ENCODE peak calls at places on chromosomes 6 and 20, in four cellular contexts. F, P, S and W are unnamed samples.

GRCh38 chr6:30483677-30484279 is 5.5 kb upstream of the HLA-E start:
- DNase-seq in F (peak; percentile 66), P (peak; percentile 83), S (no peak), W (peak; percentile 37)

GRCh38 chr20:62647521-62648317 is 5.4 kb downstream of the SLCO4A1 start:
- DNase-seq in F (no peak), P (no peak), S (no peak), W (no peak)

GRCh38 chr6:44006872-44007303 is 120.4 kb downstream of the MRPL14 start:
- DNase-seq in F (no peak), P (no peak), S (no peak), W (no peak)

GRCh38 chr20:2402271-2402980 is 21.7 kb downstream of the TGM6 start:
- DNase-seq in F (peak; percentile 34), P (no peak), S (no peak), W (no peak)

GRCh38 chr6:77844822-77845221 is 192.0 kb downstream of the MEI4 start:
- DNase-seq in F (no peak), P (no peak), S (no peak), W (no peak)

GRCh38 chr6:158803733-158804143 is 15.4 kb downstream of the EZR start:
- DNase-seq in F (no peak), P (no peak), S (no peak), W (no peak)

GRCh38 chr20:61560361-61560853 is 308.3 kb downstream of the CDH4 start:
- DNase-seq in F (no peak), P (peak; percentile 57), S (peak; percentile 81), W (no peak)

GRCh38 chr20:57831992-57832585 is 122.3 kb upstream of the PMEPA1 start:
- DNase-seq in F (no peak), P (no peak), S (no peak), W (no peak)

GRCh38 chr6:56246941-56247653 is at the start of gene COL21A1:
- DNase-seq in F (no peak), P (no peak), S (peak; percentile 87), W (no peak)

GRCh38 chr6:90194371-90194841 is 102.2 kb downstream of the BACH2 start:
- DNase-seq in F (no peak), P (no peak), S (no peak), W (no peak)

GRCh38 chr20:16615199-16615598 is 42.0 kb upstream of the KIF16B start:
- DNase-seq in F (no peak), P (peak; percentile 2), S (no peak), W (no peak)

GRCh38 chr6:28802417-28803336 is 121.1 kb downstream of the TRIM27 start:
- DNase-seq in F (peak; percentile 62), P (peak; percentile 91), S (peak; percentile 75), W (no peak)

GRCh38 chr6:93407186-93407585 is 12.2 kb downstream of the EPHA7 start:
- DNase-seq in F (no peak), P (no peak), S (no peak), W (no peak)

GRCh38 chr20:34817801-34818200 is 7.7 kb downstream of the NCOA6 start:
- DNase-seq in F (no peak), P (no peak), S (no peak), W (no peak)

GRCh38 chr6:11094411-11094851 is 797 bp downstream of the SMIM13 start:
- DNase-seq in F (peak; percentile 50), P (peak; percentile 66), S (peak; percentile 68), W (no peak)

GRCh38 chr6:27814665-27815424 is 97.4 kb downstream of the OR2B2 start:
- DNase-seq in F (peak; percentile 92), P (no peak), S (peak; percentile 71), W (peak; percentile 97)

GRCh38 chr20:51767867-51768758 is at the start of gene ATP9A:
- DNase-seq in F (no peak), P (no peak), S (peak; percentile 61), W (no peak)

GRCh38 chr20:11178946-11179654 is 505.3 kb upstream of the JAG1 start:
- DNase-seq in F (peak; percentile 54), P (no peak), S (no peak), W (no peak)

GRCh38 chr6:70709826-70710225 is 42.1 kb downstream of the SMAP1 start:
- DNase-seq in F (peak; percentile 5), P (no peak), S (no peak), W (no peak)

GRCh38 chr6:142446576-142446975 is 144.8 kb downstream of the ADGRG6 start:
- DNase-seq in F (no peak), P (no peak), S (no peak), W (no peak)

GRCh38 chr6:93124226-93124625 is 295.1 kb downstream of the EPHA7 start:
- DNase-seq in F (peak; percentile 2), P (no peak), S (no peak), W (no peak)

GRCh38 chr6:52123234-52123633 is 35.8 kb upstream of the PKHD1 start:
- DNase-seq in F (no peak), P (no peak), S (no peak), W (no peak)

GRCh38 chr6:112337209-112337638 is 9.9 kb upstream of the RFPL4B start:
- DNase-seq in F (peak; percentile 50), P (peak; percentile 31), S (peak; percentile 50), W (no peak)

GRCh38 chr6:139577124-139577800 is 202.8 kb upstream of the CITED2 start:
- DNase-seq in F (no peak), P (no peak), S (no peak), W (no peak)

GRCh38 chr6:111832833-111833418 is 40.3 kb downstream of the FYN start:
- DNase-seq in F (no peak), P (no peak), S (no peak), W (no peak)

GRCh38 chr20:60718743-60719142 is 533.3 kb upstream of the CDH4 start:
- DNase-seq in F (no peak), P (peak; percentile 24), S (peak; percentile 79), W (no peak)

GRCh38 chr6:153210083-153210482 is 79.0 kb upstream of the RGS17 start:
- DNase-seq in F (no peak), P (no peak), S (no peak), W (no peak)

GRCh38 chr20:46799781-46800180 is 90.3 kb downstream of the SLC2A10 start:
- DNase-seq in F (no peak), P (no peak), S (no peak), W (no peak)

GRCh38 chr20:21396921-21397340 is 395 bp downstream of the NKX2-4 start:
- DNase-seq in F (no peak), P (no peak), S (peak; percentile 70), W (no peak)

GRCh38 chr20:23446505-23446904 is 6.2 kb downstream of the CST11 start:
- DNase-seq in F (peak; percentile 82), P (peak; percentile 62), S (peak; percentile 88), W (peak; percentile 11)

DNA sequence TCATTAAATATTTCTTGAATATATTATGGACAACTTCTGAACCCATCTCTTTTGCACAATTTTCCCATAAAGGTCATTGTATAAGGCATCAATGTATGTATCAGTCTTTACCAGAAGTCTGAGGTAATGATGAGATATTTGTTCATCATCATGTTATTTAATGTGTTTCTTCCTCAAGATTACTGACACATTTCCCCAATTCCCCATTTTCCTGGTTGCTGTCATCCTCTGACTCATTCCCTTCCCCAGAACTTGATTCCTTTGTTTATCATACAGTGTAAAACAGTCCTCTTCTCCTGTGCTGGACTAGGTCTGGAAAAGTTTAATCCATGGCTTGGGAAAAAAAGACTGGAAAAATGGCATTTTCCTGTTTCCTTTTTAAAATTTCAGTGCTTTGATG is 107.9 kb upstream of the FLRT3 start:
- DNase-seq in F (no peak), P (no peak), S (no peak), W (no peak)
- TF ChIP-seq JUND in F (no peak), P (no peak), S (no peak), W (no peak)

GRCh38 chr6:4320860-4321259 is 185.5 kb upstream of the ECI2 start:
- DNase-seq in F (no peak), P (no peak), S (no peak), W (no peak)
- TF ChIP-seq ATF2 in F (no peak), P (no peak), S (no peak), W (no peak)

GRCh38 chr20:33108641-33109040 is 29.2 kb downstream of the BPIFB4 start:
- DNase-seq in F (no peak), P (no peak), S (no peak), W (no peak)
- TF ChIP-seq JUND in F (no peak), P (no peak), S (no peak), W (no peak)

DNA sequence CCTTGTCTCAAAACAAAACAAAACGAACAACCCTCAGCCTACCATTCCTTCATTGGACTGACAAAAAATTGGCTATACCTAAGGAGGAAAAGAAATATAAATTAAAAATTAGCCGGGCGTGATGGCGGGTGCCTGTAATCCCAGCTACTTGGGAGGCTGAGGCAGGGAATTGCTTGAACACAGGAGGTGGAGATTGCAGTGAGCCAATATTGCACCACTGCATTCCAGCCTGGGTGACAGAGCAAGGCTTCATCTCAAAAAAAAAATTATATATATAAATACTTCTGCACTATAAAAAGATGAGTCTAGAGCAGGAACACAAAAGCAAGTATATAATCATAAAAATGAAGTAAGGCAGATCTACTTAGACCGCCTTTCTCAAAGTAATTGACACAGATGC is 109.8 kb downstream of the CRYBG1 start:
- DNase-seq in F (no peak), P (no peak), S (no peak), W (no peak)
- TF ChIP-seq ATF2 in F (no peak), P (no peak), S (no peak), W (no peak)

GRCh38 chr6:131631625-131632284 is 3.7 kb upstream of the MED23 start:
- DNase-seq in F (peak; percentile 46), P (no peak), S (no peak), W (no peak)
- TF ChIP-seq JUND in F (no peak), P (no peak), S (no peak), W (no peak)